ENCODE peak calls at places on chromosome 2, in seven cellular contexts. Q is HL-60, Y is upper lobe of right lung, R is hepatocyte, N is thoracic aorta, J is OCI-LY7, P is fibroblast of villous mesenchyme. I is an unnamed sample.

GRCh38 chr2:201507725-201508124 is 56.2 kb downstream of the STRADB start:
- DNase-seq in Q (peak; percentile 28), P (no peak), N (no peak), J (no peak), Y (no peak), R (no peak), I (no peak)

GRCh38 chr2:128368437-128369125 is 49.9 kb upstream of the HS6ST1 start:
- DNase-seq in P (no peak), R (no peak), N (no peak), Y (peak; percentile 51), J (no peak), Q (no peak), I (no peak)

GRCh38 chr2:234289789-234290188 is 207.1 kb downstream of the ARL4C start:
- DNase-seq in P (peak; percentile 78), N (no peak), J (peak; percentile 66), Y (no peak), R (peak; percentile 48), Q (peak; percentile 24), I (peak; percentile 71)

GRCh38 chr2:239721991-239722759 is 303.0 kb downstream of the NDUFA10 start:
- DNase-seq in J (no peak), R (no peak), Y (peak; percentile 56), N (no peak), P (no peak), Q (no peak), I (no peak)

GRCh38 chr2:73268831-73269685 is 15.2 kb downstream of the FBXO41 start:
- DNase-seq in N (no peak), P (no peak), Y (peak; percentile 73), R (peak; percentile 82), J (peak; percentile 68), Q (no peak), I (peak; percentile 21)

GRCh38 chr2:28321426-28321825 is 71.2 kb upstream of the FOSL2 start:
- DNase-seq in Y (no peak), P (peak; percentile 72), Q (no peak), J (no peak), R (no peak), N (no peak), I (peak; percentile 45)

GRCh38 chr2:160632576-160632975 is 139.0 kb upstream of the RBMS1 start:
- DNase-seq in N (no peak), P (no peak), R (no peak), Y (no peak), Q (no peak), J (no peak), I (no peak)

GRCh38 chr2:64837925-64838641 is 151.1 kb upstream of the SLC1A4 start:
- DNase-seq in Y (peak; percentile 68), N (no peak), Q (no peak), R (no peak), P (no peak), J (peak; percentile 46), I (peak; percentile 50)

GRCh38 chr2:126177479-126177878 is 478.5 kb upstream of the GYPC start:
- DNase-seq in Q (no peak), Y (no peak), J (no peak), R (no peak), N (no peak), P (no peak), I (no peak)

GRCh38 chr2:3112553-3112952 is 265.1 kb downstream of the EIPR1 start:
- DNase-seq in Q (no peak), Y (no peak), J (no peak), R (no peak), N (no peak), P (no peak), I (no peak)

GRCh38 chr2:133362061-133362476 is 206.2 kb downstream of the NCKAP5 start:
- DNase-seq in Q (no peak), P (peak; percentile 67), Y (no peak), R (peak; percentile 11), J (no peak), N (no peak), I (peak; percentile 83)

GRCh38 chr2:118123561-118124232 is 35.4 kb downstream of the INSIG2 start:
- DNase-seq in J (no peak), Q (no peak), Y (no peak), P (peak; percentile 92), R (no peak), N (no peak), I (peak; percentile 83)

GRCh38 chr2:235968616-235969324 is 199.4 kb downstream of the GBX2 start:
- DNase-seq in R (no peak), N (no peak), J (no peak), Y (no peak), Q (no peak), P (no peak), I (no peak)

GRCh38 chr2:11833601-11834000 is 87.2 kb downstream of the LPIN1 start:
- DNase-seq in R (no peak), Y (no peak), Q (no peak), N (no peak), P (peak; percentile 23), J (peak; percentile 48), I (peak; percentile 55)

GRCh38 chr2:56077352-56077915 is 106.4 kb upstream of the CCDC85A start:
- DNase-seq in P (peak; percentile 27), N (no peak), J (peak; percentile 6), Q (no peak), Y (no peak), R (peak; percentile 46), I (peak; percentile 16)

GRCh38 chr2:230601510-230601909 is 111.1 kb upstream of the CAB39 start:
- DNase-seq in P (no peak), Y (no peak), R (no peak), Q (no peak), J (peak; percentile 63), N (no peak), I (no peak)

DNA sequence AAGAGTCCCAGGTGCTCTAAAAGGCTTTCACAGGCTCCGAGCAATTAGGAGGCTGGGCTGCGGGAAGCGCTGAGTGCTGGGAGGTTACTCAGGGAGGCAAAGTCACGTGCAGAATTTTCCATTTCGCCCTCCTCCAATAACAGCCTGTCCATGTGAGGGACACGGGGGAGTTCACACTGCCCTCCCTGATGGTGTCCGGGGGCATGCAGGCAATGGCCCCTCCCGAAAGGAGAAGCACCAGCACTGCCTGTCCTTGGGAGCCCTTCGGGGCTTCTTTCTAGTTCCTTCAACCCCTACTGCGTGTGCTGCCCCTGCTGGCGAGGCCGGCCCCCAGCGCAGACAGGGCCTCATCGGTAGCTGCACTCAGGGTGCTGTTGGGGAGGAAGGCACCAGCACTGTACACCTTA is 63.1 kb upstream of the HPCAL1 start:
- DNase-seq in J (no peak), Q (no peak), N (no peak), Y (peak; percentile 40), R (no peak), P (no peak), I (no peak)
- TF ChIP-seq CTCF in J (peak; percentile 54), Q (peak; percentile 24), N (no peak), Y (no peak), R (no peak), P (peak; percentile 12), I (peak; percentile 26)

DNA sequence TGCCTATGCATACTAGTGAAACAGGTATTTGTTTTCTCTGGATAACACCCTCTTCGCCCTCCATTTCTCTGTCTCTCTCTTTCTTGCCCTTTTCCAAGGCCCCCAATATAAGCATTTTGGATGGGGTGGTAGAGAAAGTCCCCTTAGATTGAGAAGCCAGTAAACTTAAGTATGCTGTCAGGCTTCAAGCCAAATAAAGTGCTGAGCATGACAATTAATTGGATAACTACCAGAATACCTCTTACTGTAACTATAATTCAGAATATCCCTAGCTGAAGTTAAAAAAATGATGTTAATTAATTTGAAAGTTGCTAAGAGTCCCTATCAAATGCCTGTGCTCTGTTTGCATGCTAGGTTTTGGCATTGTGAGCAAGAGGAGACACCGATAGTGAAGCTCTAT is 324.8 kb downstream of the PARD3B start:
- DNase-seq in P (no peak), Y (no peak), R (no peak), Q (no peak), J (no peak), N (no peak), I (no peak)
- H3K4me3 ChIP-seq in P (no peak overlapping the region), Y (no peak overlapping the region), R (no peak overlapping the region), Q (no peak overlapping the region), J (no peak overlapping the region), N (no peak overlapping the region), I (no peak overlapping the region)

GRCh38 chr2:154195644-154196221 is 324.0 kb downstream of the GALNT13 start:
- DNase-seq in Q (no peak), R (no peak), Y (no peak), J (no peak), N (no peak), P (peak; percentile 7), I (no peak)
- TF ChIP-seq CTCF in Q (no peak), R (no peak), Y (no peak), J (no peak), N (no peak), P (no peak), I (no peak)

GRCh38 chr2:193276560-193276959 is 1081.8 kb upstream of the TMEFF2 start:
- DNase-seq in Q (no peak), Y (no peak), N (no peak), P (no peak), J (no peak), R (no peak), I (no peak)

GRCh38 chr2:193276069-193276468 is 1081.3 kb upstream of the TMEFF2 start:
- DNase-seq in Q (no peak), P (no peak), N (no peak), J (no peak), Y (no peak), R (no peak), I (no peak)

GRCh38 chr2:193267496-193268002 is 1072.8 kb upstream of the TMEFF2 start:
- DNase-seq in J (no peak), P (no peak), Y (no peak), N (no peak), R (no peak), Q (no peak), I (no peak)

GRCh38 chr2:193272011-193272410 is 1077.3 kb upstream of the TMEFF2 start:
- DNase-seq in Y (no peak), R (no peak), N (no peak), Q (peak; percentile 58), J (no peak), P (no peak), I (no peak)

GRCh38 chr2:193270816-193271215 is 1076.1 kb upstream of the TMEFF2 start:
- DNase-seq in J (no peak), P (no peak), Y (no peak), Q (no peak), R (no peak), N (no peak), I (no peak)
- H3K4me3 ChIP-seq in J (no peak overlapping the region), P (no peak overlapping the region), Y (no peak overlapping the region), Q (no peak overlapping the region), R (no peak overlapping the region), N (no peak overlapping the region), I (no peak overlapping the region)

GRCh38 chr2:219469186-219469724 is 29.4 kb upstream of the GMPPA start:
- DNase-seq in Q (no peak), Y (no peak), J (no peak), R (no peak), N (no peak), P (peak; percentile 28), I (peak; percentile 49)
- TF ChIP-seq CTCF in Q (no peak), Y (no peak), J (no peak), R (no peak), N (no peak), P (no peak), I (no peak)

GRCh38 chr2:38074775-38075435 is 1.0 kb downstream of the CYP1B1 start:
- DNase-seq in Q (no peak), N (no peak), P (no peak), R (peak; percentile 60), Y (peak; percentile 75), J (no peak), I (peak; percentile 62)
- H3K4me3 ChIP-seq in Q (peak overlapping the region; percentile 53), N (peak overlapping the region; percentile 80), P (peak overlapping the region; percentile 51), R (peak overlapping the region; percentile 20), Y (peak overlapping the region; percentile 64), J (no peak overlapping the region), I (peak overlapping the region; percentile 55)

I was measured in cardiac fibroblast.